ENCODE peak calls at places on chromosomes 6 and 20, in four cellular contexts. G is ACHN; D is HTR-8/SVneo; X is activated CD4-positive, alpha-beta T cell treated with anti-CD3 and anti-CD28 coated beads, Interleukin-2, amount 50 U/mL, for 1 hour. H is an unnamed sample.

GRCh38 chr20:35503841-35504460 is 25.5 kb downstream of the C20orf173 start:
- DNase-seq in G (no peak), D (no peak), X (no peak), H (peak)

GRCh38 chr6:25014806-25015560 is 79.2 kb upstream of the RIPOR2 start:
- DNase-seq in G (no peak), D (no peak), X (peak), H (no peak)

GRCh38 chr6:21987501-21987957 is 309.3 kb downstream of the PRL start:
- DNase-seq in G (peak), D (peak), X (no peak), H (peak)

GRCh38 chr20:60206259-60206658 is 248.0 kb downstream of the CDH26 start:
- DNase-seq in G (peak), D (peak), X (no peak), H (peak)

GRCh38 chr6:4383910-4384637 is 248.7 kb upstream of the ECI2 start:
- DNase-seq in G (no peak), D (no peak), X (no peak), H (no peak)

GRCh38 chr6:106476326-106477105 is 116.0 kb downstream of the CRYBG1 start:
- DNase-seq in G (no peak), D (no peak), X (no peak), H (no peak)

GRCh38 chr6:156154896-156155295 is 622.3 kb upstream of the ARID1B start:
- DNase-seq in G (no peak), D (no peak), X (no peak), H (no peak)

GRCh38 chr20:56373942-56374341 is 15.2 kb downstream of the FAM210B start:
- DNase-seq in G (peak), D (peak), X (no peak), H (no peak)

GRCh38 chr6:118776607-118777549 is 117.1 kb upstream of the ASF1A start:
- DNase-seq in G (peak), D (peak), X (peak), H (peak)

GRCh38 chr6:82144007-82144851 is 103.3 kb downstream of the IBTK start:
- DNase-seq in G (peak), D (peak), X (no peak), H (peak)

GRCh38 chr6:134318396-134319281 is 727 bp upstream of the SGK1 start:
- DNase-seq in G (no peak), D (no peak), X (no peak), H (no peak)

GRCh38 chr6:142680308-142680707 is 264.7 kb downstream of the HIVEP2 start:
- DNase-seq in G (no peak), D (no peak), X (peak), H (no peak)

GRCh38 chr6:110672122-110672521 is 143.1 kb downstream of the CDK19 start:
- DNase-seq in G (no peak), D (no peak), X (no peak), H (no peak)

GRCh38 chr6:45222380-45222779 is 105.8 kb upstream of the RUNX2 start:
- DNase-seq in G (no peak), D (no peak), X (no peak), H (no peak)

GRCh38 chr20:14729390-14729789 is 392.0 kb upstream of the FLRT3 start:
- DNase-seq in G (no peak), D (no peak), X (no peak), H (no peak)

GRCh38 chr20:50893620-50894019 is 37.6 kb downstream of the ADNP start:
- DNase-seq in G (no peak), D (no peak), X (no peak), H (no peak)

GRCh38 chr6:31180500-31180899 is 10.0 kb upstream of the POU5F1 start:
- DNase-seq in G (no peak), D (no peak), X (peak), H (no peak)

GRCh38 chr20:4811661-4812181 is 90.0 kb downstream of the PRND start:
- DNase-seq in G (no peak), D (no peak), X (peak), H (no peak)

GRCh38 chr6:115131709-115132490 is 789.1 kb upstream of the HS3ST5 start:
- DNase-seq in G (no peak), D (no peak), X (no peak), H (no peak)

GRCh38 chr6:25279748-25280616 is 808 bp downstream of the CARMIL1 start:
- DNase-seq in G (peak), D (peak), X (peak), H (no peak)